ENCODE peak calls at places on chromosomes 1 and 21, in four cellular contexts. One of them, this sample, is unnamed.

GRCh38 chr21:28704746-28705145 is 287.9 kb downstream of the LTN1 start:
- DNase-seq in HepG2: no peak
- DNase-seq in K562: no peak
- DNase-seq in HCT116: no peak
- DNase-seq in this sample: no peak

GRCh38 chr21:44520326-44521300 is 19.4 kb downstream of the KRTAP10-1 start:
- DNase-seq in HepG2: no peak
- DNase-seq in K562: no peak
- DNase-seq in HCT116: no peak
- DNase-seq in this sample: no peak

GRCh38 chr1:2544093-2544874 is 11.9 kb upstream of the TNFRSF14 start:
- DNase-seq in K562: peak; percentile 54
- DNase-seq in HCT116: no peak
- DNase-seq in HepG2: no peak
- DNase-seq in this sample: no peak

GRCh38 chr1:42784946-42785693 is at the start of gene TMEM269:
- DNase-seq in K562: no peak
- DNase-seq in HepG2: no peak
- DNase-seq in HCT116: no peak
- DNase-seq in this sample: no peak

GRCh38 chr1:32538887-32539583 is at the start of gene ZBTB8A:
- DNase-seq in HCT116: peak; percentile 54
- DNase-seq in HepG2: peak; percentile 30
- DNase-seq in K562: peak; percentile 17
- DNase-seq in this sample: peak; percentile 52

GRCh38 chr1:94209425-94209824 is 28.0 kb downstream of the ARHGAP29 start:
- DNase-seq in K562: no peak
- DNase-seq in HCT116: no peak
- DNase-seq in HepG2: peak; percentile 64
- DNase-seq in this sample: no peak

GRCh38 chr1:16013220-16013907 is 4.5 kb downstream of the HSPB7 start:
- DNase-seq in HepG2: peak; percentile 60
- DNase-seq in HCT116: peak; percentile 21
- DNase-seq in K562: peak; percentile 94
- DNase-seq in this sample: no peak

GRCh38 chr1:225426395-225427248 is 1.2 kb downstream of the LBR start:
- DNase-seq in K562: no peak
- DNase-seq in HepG2: no peak
- DNase-seq in HCT116: no peak
- DNase-seq in this sample: no peak

GRCh38 chr1:26281091-26281958 is 1.4 kb downstream of the SH3BGRL3 start:
- DNase-seq in HepG2: no peak
- DNase-seq in K562: no peak
- DNase-seq in HCT116: no peak
- DNase-seq in this sample: no peak
- H3K9ac ChIP-seq in HepG2: no peak overlapping the region
- H3K9ac ChIP-seq in K562: peak overlapping the region; percentile 74
- H3K9ac ChIP-seq in HCT116: peak overlapping the region; percentile 83
- H3K9ac ChIP-seq in this sample: no peak overlapping the region

GRCh38 chr1:66354311-66354922 is 179.5 kb upstream of the SGIP1 start:
- DNase-seq in K562: no peak
- DNase-seq in HepG2: no peak
- DNase-seq in HCT116: no peak
- DNase-seq in this sample: no peak
- TF ChIP-seq POLR2AphosphoS5 in K562: no peak
- TF ChIP-seq POLR2AphosphoS5 in HepG2: no peak
- TF ChIP-seq POLR2AphosphoS5 in HCT116: no peak
- TF ChIP-seq POLR2AphosphoS5 in this sample: no peak

GRCh38 chr1:115283249-115283648 is 54.8 kb downstream of the NGF start:
- DNase-seq in K562: no peak
- DNase-seq in HepG2: no peak
- DNase-seq in HCT116: no peak
- DNase-seq in this sample: no peak
- H3K27ac ChIP-seq in K562: no peak overlapping the region
- H3K27ac ChIP-seq in HepG2: no peak overlapping the region
- H3K27ac ChIP-seq in HCT116: no peak overlapping the region
- H3K27ac ChIP-seq in this sample: no peak overlapping the region

DNA sequence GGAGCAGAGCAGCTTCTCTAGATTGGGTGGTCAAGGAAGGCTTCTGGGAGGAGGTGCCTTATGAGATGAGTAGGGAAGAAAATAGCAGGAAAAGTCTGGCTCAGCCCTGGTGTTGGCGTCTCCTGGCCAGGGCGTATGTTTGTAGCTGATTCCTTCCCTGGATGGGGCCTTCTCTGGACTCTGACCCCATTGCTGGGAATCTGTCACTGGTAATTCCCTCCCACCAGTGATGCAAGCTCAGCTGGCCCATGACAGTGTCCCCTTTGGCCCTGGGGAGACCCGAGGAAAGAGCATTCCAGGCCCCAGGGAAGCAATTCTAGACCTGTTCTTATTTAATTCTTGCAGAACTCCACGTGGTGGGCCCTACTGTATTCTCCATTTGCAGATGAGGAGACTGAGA is 20.7 kb downstream of the IGSF21 start:
- DNase-seq in HepG2: peak; percentile 70
- DNase-seq in HCT116: no peak
- DNase-seq in K562: no peak
- DNase-seq in this sample: no peak
- H3K9ac ChIP-seq in HepG2: no peak overlapping the region
- H3K9ac ChIP-seq in HCT116: no peak overlapping the region
- H3K9ac ChIP-seq in K562: no peak overlapping the region
- H3K9ac ChIP-seq in this sample: no peak overlapping the region

GRCh38 chr1:184986250-184986649 is 11.9 kb upstream of the NIBAN1 start:
- DNase-seq in HepG2: no peak
- DNase-seq in K562: no peak
- DNase-seq in HCT116: no peak
- DNase-seq in this sample: no peak

GRCh38 chr1:184982002-184982954 is 8.0 kb upstream of the NIBAN1 start:
- DNase-seq in HepG2: peak; percentile 42
- DNase-seq in K562: peak; percentile 70
- DNase-seq in HCT116: peak; percentile 37
- DNase-seq in this sample: no peak
- TF ChIP-seq POLR2AphosphoS5 in HepG2: no peak
- TF ChIP-seq POLR2AphosphoS5 in K562: no peak
- TF ChIP-seq POLR2AphosphoS5 in HCT116: no peak
- TF ChIP-seq POLR2AphosphoS5 in this sample: no peak

GRCh38 chr1:28091043-28091781 is 2.8 kb upstream of the EYA3 start:
- DNase-seq in K562: peak; percentile 57
- DNase-seq in HepG2: peak; percentile 61
- DNase-seq in HCT116: peak; percentile 57
- DNase-seq in this sample: peak; percentile 61
- H3K27ac ChIP-seq in K562: no peak overlapping the region
- H3K27ac ChIP-seq in HepG2: no peak overlapping the region
- H3K27ac ChIP-seq in HCT116: no peak overlapping the region
- H3K27ac ChIP-seq in this sample: no peak overlapping the region

GRCh38 chr1:56577859-56578663 is 1.3 kb downstream of the PLPP3 start:
- DNase-seq in K562: no peak
- DNase-seq in HCT116: no peak
- DNase-seq in HepG2: peak; percentile 34
- DNase-seq in this sample: no peak
- H3K9ac ChIP-seq in K562: no peak overlapping the region
- H3K9ac ChIP-seq in HCT116: peak overlapping the region; percentile 61
- H3K9ac ChIP-seq in HepG2: peak overlapping the region; percentile 98
- H3K9ac ChIP-seq in this sample: no peak overlapping the region

DNA sequence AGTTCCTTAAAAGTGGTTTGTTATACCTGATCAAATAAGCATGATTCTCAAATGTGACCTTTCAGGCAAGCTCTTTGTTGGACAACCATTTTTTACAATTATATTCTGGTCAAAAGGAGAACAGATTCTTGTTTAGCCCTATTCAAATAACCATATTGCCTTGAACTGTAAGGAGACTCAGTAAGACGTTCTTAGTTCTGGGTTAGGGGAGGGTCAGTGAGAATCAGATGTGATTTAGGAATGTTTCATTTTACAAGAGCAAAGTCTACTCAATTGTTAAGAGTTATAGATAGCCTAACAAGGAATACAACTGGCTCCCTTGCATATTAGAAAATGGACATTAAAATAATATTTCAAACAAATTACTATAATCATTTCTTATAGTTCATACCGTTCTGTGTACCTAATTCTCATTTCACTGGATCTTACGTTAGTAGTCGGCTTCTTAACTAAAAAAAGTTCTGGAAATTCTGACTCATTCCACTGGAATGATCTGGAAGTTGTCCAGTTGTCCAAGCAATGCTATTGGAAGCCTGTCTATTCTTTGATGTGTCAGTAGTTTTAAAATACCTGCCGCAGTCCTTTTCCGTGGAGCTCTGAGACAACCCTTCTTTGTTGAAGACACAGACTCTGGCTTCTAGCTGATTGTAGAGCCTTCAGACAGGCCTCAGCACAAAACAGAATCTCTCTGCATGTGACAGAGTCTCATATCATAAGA is 88.8 kb downstream of the MAST2 start:
- DNase-seq in HepG2: peak; percentile 87
- DNase-seq in HCT116: peak; percentile 93
- DNase-seq in K562: no peak
- DNase-seq in this sample: no peak
- TF ChIP-seq POLR2AphosphoS5 in HepG2: no peak
- TF ChIP-seq POLR2AphosphoS5 in HCT116: peak; percentile 66
- TF ChIP-seq POLR2AphosphoS5 in K562: no peak
- TF ChIP-seq POLR2AphosphoS5 in this sample: no peak